ENCODE peak calls at places on chromosomes 5 and 9, in four cellular contexts. I is mesenchymal stem cell, Y is neuronal stem cell, E is H1. N is an unnamed sample.
A peak's percentile ranks its signal among the peaks of the same experiment; 100 is the strongest.

GRCh38 chr9:6759114-6759977 is 1.6 kb downstream of the KDM4C start:
- DNase-seq in Y (no peak), E (no peak), I (peak; percentile 91), N (no peak)

GRCh38 chr5:131511934-131512333 is 123.1 kb downstream of the RAPGEF6 start:
- DNase-seq in Y (peak; percentile 29), E (no peak), I (no peak), N (no peak)

GRCh38 chr9:92242115-92242778 is 51.2 kb downstream of the IARS1 start:
- DNase-seq in Y (no peak), E (no peak), I (peak; percentile 80), N (no peak)

GRCh38 chr5:102196481-102196880 is 99.6 kb downstream of the SLCO4C1 start:
- DNase-seq in I (no peak), E (no peak), Y (no peak), N (no peak)

GRCh38 chr9:76215066-76215465 is 179.2 kb downstream of the RFK start:
- DNase-seq in E (no peak), Y (no peak), I (peak; percentile 74), N (no peak)

GRCh38 chr9:6715755-6716643 is 41.8 kb upstream of the KDM4C start:
- DNase-seq in E (no peak), Y (no peak), I (no peak), N (peak; percentile 58)

GRCh38 chr9:134660407-134660806 is 18.8 kb downstream of the COL5A1 start:
- DNase-seq in Y (no peak), I (no peak), E (peak; percentile 56), N (no peak)

GRCh38 chr5:120546922-120547321 is 82.8 kb downstream of the PRR16 start:
- DNase-seq in I (no peak), E (no peak), Y (no peak), N (no peak)

GRCh38 chr5:32017638-32018429 is 156.3 kb downstream of the GOLPH3 start:
- DNase-seq in I (no peak), Y (no peak), E (no peak), N (no peak)

GRCh38 chr9:131233989-131234388 is 42.3 kb downstream of the FAM78A start:
- DNase-seq in I (no peak), Y (no peak), E (no peak), N (no peak)

GRCh38 chr5:146553446-146553845 is 37.5 kb upstream of the GPR151 start:
- DNase-seq in Y (no peak), E (no peak), I (no peak), N (no peak)

GRCh38 chr5:6832994-6833393 is 119.8 kb downstream of the TENT4A start:
- DNase-seq in I (no peak), E (no peak), Y (no peak), N (no peak)

GRCh38 chr5:6475626-6476312 is 27.1 kb downstream of the UBE2QL1 start:
- DNase-seq in Y (no peak), I (no peak), E (peak; percentile 84), N (peak; percentile 95)

GRCh38 chr9:23858234-23858633 is 32.2 kb upstream of the ELAVL2 start:
- DNase-seq in E (no peak), Y (no peak), I (no peak), N (no peak)

GRCh38 chr5:52849544-52849943 is 61.8 kb downstream of the ITGA1 start:
- DNase-seq in Y (no peak), I (no peak), E (no peak), N (no peak)

GRCh38 chr5:64595519-64595855 is 89.7 kb downstream of the RGS7BP start:
- DNase-seq in Y (no peak), E (no peak), I (no peak), N (no peak)

GRCh38 chr9:121317737-121318630 is 50.0 kb downstream of the GSN start:
- DNase-seq in E (no peak), Y (no peak), I (no peak), N (no peak)

GRCh38 chr5:79689541-79690466 is at the start of gene CMYA5:
- DNase-seq in I (peak; percentile 49), E (peak; percentile 80), Y (peak; percentile 21), N (peak; percentile 62)

GRCh38 chr5:145588113-145588512 is 247.0 kb downstream of the PRELID2 start:
- DNase-seq in E (no peak), I (no peak), Y (no peak), N (no peak)

GRCh38 chr9:81268048-81268447 is 421.3 kb downstream of the TLE1 start:
- DNase-seq in Y (no peak), I (peak; percentile 15), E (no peak), N (no peak)

GRCh38 chr5:161544350-161544765 is 2.2 kb downstream of the GABRB2 start:
- DNase-seq in Y (peak; percentile 56), I (peak; percentile 16), E (peak; percentile 76), N (peak; percentile 69)

GRCh38 chr9:14899042-14899814 is 11.0 kb downstream of the FREM1 start:
- DNase-seq in Y (no peak), E (no peak), I (no peak), N (no peak)

GRCh38 chr5:63053019-63053638 is 474.5 kb downstream of the LRRC70 start:
- DNase-seq in E (no peak), I (no peak), Y (no peak), N (no peak)

GRCh38 chr5:6714221-6715041 is 1.2 kb downstream of the TENT4A start:
- DNase-seq in Y (no peak), E (peak; percentile 50), I (no peak), N (no peak)

GRCh38 chr5:83925321-83925877 is 204.7 kb upstream of the HAPLN1 start:
- DNase-seq in Y (no peak), I (peak; percentile 56), E (no peak), N (no peak)

GRCh38 chr9:26800322-26800721 is 92.3 kb downstream of the CAAP1 start:
- DNase-seq in Y (no peak), I (no peak), E (no peak), N (no peak)

GRCh38 chr5:113195197-113195715 is 218.7 kb downstream of the DCP2 start:
- DNase-seq in I (no peak), E (no peak), Y (no peak), N (no peak)

GRCh38 chr9:93669116-93669957 is 93.0 kb downstream of the PHF2 start:
- DNase-seq in Y (no peak), I (peak; percentile 24), E (peak; percentile 39), N (peak; percentile 18)

GRCh38 chr9:15642369-15642962 is 89.6 kb downstream of the CCDC171 start:
- DNase-seq in I (peak; percentile 51), E (no peak), Y (no peak), N (no peak)

GRCh38 chr5:3230941-3231340 is 364.7 kb upstream of the IRX1 start:
- DNase-seq in Y (no peak), I (no peak), E (peak; percentile 30), N (no peak)

GRCh38 chr5:174307656-174308271 is 262.3 kb downstream of the NSG2 start:
- DNase-seq in Y (no peak), E (peak; percentile 35), I (no peak), N (peak; percentile 20)

GRCh38 chr9:109110326-109111014 is 9.3 kb downstream of the TMEM245 start:
- DNase-seq in I (peak; percentile 82), E (no peak), Y (no peak), N (no peak)

GRCh38 chr9:131623655-131624330 is 78.5 kb downstream of the PRRT1B start:
- DNase-seq in E (no peak), Y (no peak), I (no peak), N (no peak)

GRCh38 chr5:165999693-166000092 is 2291.8 kb upstream of the WWC1 start:
- DNase-seq in E (no peak), Y (no peak), I (no peak), N (no peak)

GRCh38 chr5:148237795-148238194 is 530 bp upstream of the MARCOL start:
- DNase-seq in I (no peak), Y (no peak), E (no peak), N (no peak)

GRCh38 chr5:171630047-171630669 is 155.5 kb upstream of the SMIM23 start:
- DNase-seq in I (peak; percentile 55), Y (peak; percentile 63), E (peak; percentile 82), N (peak; percentile 81)

GRCh38 chr9:34511160-34511513 is 11.7 kb downstream of the ENHO start:
- DNase-seq in E (no peak), I (no peak), Y (no peak), N (no peak)
- H2BK5ac ChIP-seq in E (no peak overlapping the region), I (no peak overlapping the region), Y (no peak overlapping the region), N (no peak overlapping the region)

DNA sequence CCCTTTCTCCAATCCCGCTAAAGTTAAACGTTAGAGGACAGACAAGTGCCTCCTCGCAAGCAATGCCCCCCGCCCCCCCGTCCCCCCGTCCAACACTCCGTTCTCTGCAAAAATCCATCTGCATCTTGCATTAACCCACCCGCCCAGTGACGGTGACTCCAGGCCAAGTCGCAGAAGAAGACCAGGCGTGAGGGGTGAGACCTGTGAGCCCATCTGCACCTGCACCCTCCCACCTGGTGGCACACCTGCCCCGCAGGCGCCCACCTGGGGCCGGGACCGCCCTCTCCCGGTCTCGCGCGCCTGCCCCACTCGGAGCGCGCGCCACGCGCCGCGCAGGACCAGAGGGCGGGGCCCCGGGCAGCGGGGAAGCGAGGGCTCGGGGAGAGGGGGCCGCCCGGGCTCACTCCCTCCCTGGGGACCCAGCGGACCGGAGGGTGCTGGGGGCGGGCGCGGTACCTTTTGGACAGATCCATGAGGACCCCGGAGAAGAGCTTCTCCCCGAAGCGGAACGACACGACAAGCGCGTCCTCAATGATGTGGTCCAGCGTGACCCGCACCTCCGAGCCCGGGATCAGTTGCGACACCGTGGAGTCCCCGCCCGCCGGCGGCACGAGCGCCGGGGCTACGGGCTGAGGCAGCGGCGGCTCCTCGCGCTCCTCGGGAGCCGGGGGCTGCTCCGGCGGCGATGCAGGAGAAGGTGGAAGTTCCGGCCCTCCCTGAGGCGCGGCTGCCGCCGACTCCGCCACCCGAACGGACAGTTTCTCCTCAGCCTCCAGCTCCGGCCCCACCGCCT is 705 bp downstream of the PWWP2A start:
- DNase-seq in I (peak; percentile 61), Y (no peak), E (peak; percentile 46), N (peak; percentile 34)
- H2BK12ac ChIP-seq in I (peak overlapping the region; percentile 33), Y (peak overlapping the region; percentile 36), E (no peak overlapping the region), N (no peak overlapping the region)

DNA sequence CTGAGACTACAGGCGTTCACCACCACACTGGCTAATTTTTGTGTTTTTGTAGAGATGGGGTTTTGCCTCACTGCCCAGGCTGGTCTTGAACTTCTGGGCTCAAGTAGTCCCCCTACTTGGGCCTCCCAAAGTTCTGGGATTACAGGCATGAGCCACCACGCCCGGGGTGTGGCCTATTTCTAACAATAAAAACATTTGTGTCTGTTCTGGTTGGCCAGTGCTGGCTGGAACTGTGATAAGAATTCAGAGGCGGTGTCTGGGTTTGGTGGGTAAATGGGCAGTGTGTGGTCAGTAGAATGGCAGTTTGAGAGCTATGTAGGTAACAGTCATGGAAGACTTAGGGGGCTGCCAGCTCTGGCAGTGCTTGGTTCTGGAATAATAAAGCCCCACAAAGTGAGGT is 46.9 kb upstream of the SYNPO start:
- DNase-seq in Y (no peak), I (no peak), E (no peak), N (no peak)
- H4K8ac ChIP-seq in Y (no peak overlapping the region), I (no peak overlapping the region), E (no peak overlapping the region), N (no peak overlapping the region)

GRCh38 chr5:137226081-137226480 is 273.0 kb downstream of the SPOCK1 start:
- DNase-seq in I (no peak), E (no peak), Y (no peak), N (no peak)
- H2BK5ac ChIP-seq in I (no peak overlapping the region), E (no peak overlapping the region), Y (no peak overlapping the region), N (no peak overlapping the region)

DNA sequence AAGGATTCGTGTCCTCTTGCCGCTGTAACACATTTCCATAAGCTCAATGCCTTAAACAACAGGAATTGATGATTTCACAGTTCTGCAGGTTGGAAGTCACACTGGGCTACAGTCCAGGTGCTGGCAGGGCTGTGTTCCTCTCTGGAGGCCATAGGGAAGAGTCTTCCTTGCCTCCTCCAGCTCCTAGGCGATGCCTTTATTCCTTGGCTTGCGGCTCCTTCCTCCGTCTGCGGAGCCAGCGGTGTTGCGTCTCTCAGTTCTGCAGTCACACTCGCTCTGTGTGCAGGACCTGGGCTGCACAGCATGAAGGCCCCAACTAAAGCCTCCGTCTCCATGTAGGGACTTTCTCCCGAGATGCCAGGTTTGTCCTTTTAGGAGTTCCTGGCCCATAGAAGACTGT is 70.0 kb downstream of the IL6ST start:
- DNase-seq in E (peak; percentile 23), Y (no peak), I (no peak), N (no peak)
- H2BK12ac ChIP-seq in E (no peak overlapping the region), Y (no peak overlapping the region), I (no peak overlapping the region), N (no peak overlapping the region)